ENCODE peak calls at places on chromosomes 11 and 22, in nine cellular contexts. Y, E, K, R, M, C, N, A and D are unnamed samples.

GRCh38 chr22:31891366-31892079 is 52.8 kb upstream of the YWHAH start:
- DNase-seq in R (no peak), Y (no peak), M (no peak), C (peak), K (peak), E (no peak), N (no peak), A (peak), D (no peak)

GRCh38 chr11:62600367-62601113 is 1.1 kb downstream of the MTA2 start:
- DNase-seq in N (no peak), Y (no peak), M (no peak), E (no peak), A (no peak), R (no peak), C (no peak), K (no peak), D (no peak)

GRCh38 chr11:81888391-81888790 is 845.3 kb downstream of the FAM181B start:
- DNase-seq in R (no peak), E (peak), N (no peak), Y (no peak), C (no peak), A (no peak), K (no peak), M (no peak), D (no peak)

GRCh38 chr22:49951001-49951677 is 9.4 kb upstream of the PIM3 start:
- DNase-seq in N (no peak), C (no peak), Y (peak), M (no peak), A (no peak), K (no peak), E (no peak), R (no peak), D (peak)

GRCh38 chr11:33735166-33735425 is 1.1 kb downstream of the CD59 start:
- DNase-seq in E (no peak), A (no peak), R (no peak), K (no peak), C (no peak), M (no peak), N (no peak), Y (no peak), D (no peak)

GRCh38 chr11:68989936-68990606 is 9.3 kb upstream of the MRGPRD start:
- DNase-seq in E (no peak), M (no peak), R (no peak), A (no peak), K (no peak), N (no peak), C (no peak), Y (no peak), D (no peak)

GRCh38 chr11:120324932-120325810 is at the start of gene TLCD5:
- DNase-seq in M (peak), A (peak), R (no peak), K (peak), C (peak), N (peak), E (no peak), Y (no peak), D (peak)

GRCh38 chr11:132831272-132831671 is 701.0 kb downstream of the OPCML start:
- DNase-seq in Y (no peak), M (no peak), A (no peak), C (no peak), E (no peak), R (no peak), K (no peak), N (no peak), D (no peak)

GRCh38 chr22:30816413-30816812 is 121.7 kb downstream of the OSBP2 start:
- DNase-seq in K (no peak), N (no peak), E (no peak), C (no peak), M (no peak), A (no peak), Y (no peak), R (no peak), D (no peak)

GRCh38 chr22:50326959-50327710 is at the start of gene DENND6B:
- DNase-seq in E (no peak), K (peak), N (peak), M (peak), C (peak), A (peak), Y (peak), R (peak), D (peak)

GRCh38 chr11:102577182-102577581 is 46.6 kb upstream of the MMP7 start:
- DNase-seq in C (peak), K (no peak), A (peak), M (no peak), E (no peak), N (no peak), R (no peak), Y (no peak), D (no peak)

GRCh38 chr11:27386176-27386575 is 23.2 kb upstream of the CCDC34 start:
- DNase-seq in R (no peak), E (no peak), A (no peak), K (no peak), C (no peak), Y (no peak), M (no peak), N (no peak), D (no peak)

GRCh38 chr22:19571207-19571795 is 47.1 kb upstream of the CLDN5 start:
- DNase-seq in R (no peak), K (peak), E (no peak), N (no peak), C (peak), Y (no peak), M (peak), A (peak), D (no peak)

GRCh38 chr11:41050791-41051190 is 408.7 kb downstream of the LRRC4C start:
- DNase-seq in N (no peak), A (no peak), E (no peak), M (no peak), Y (no peak), C (no peak), K (no peak), R (no peak), D (no peak)

GRCh38 chr22:17980638-17981051 is 43.7 kb downstream of the MICAL3 start:
- DNase-seq in A (peak), M (no peak), Y (no peak), K (peak), R (no peak), E (no peak), C (no peak), N (peak), D (peak)

GRCh38 chr11:45959851-45960250 is 37.4 kb downstream of the LARGE2 start:
- DNase-seq in E (no peak), M (no peak), N (no peak), A (no peak), C (peak), Y (no peak), K (peak), R (no peak), D (no peak)

GRCh38 chr11:64319421-64319761 is 1.5 kb downstream of the PRDX5 start:
- DNase-seq in Y (no peak), R (no peak), E (no peak), A (no peak), N (no peak), K (no peak), M (no peak), C (no peak), D (no peak)

GRCh38 chr22:39240841-39241631 is 3.7 kb downstream of the PDGFB start:
- DNase-seq in E (no peak), K (no peak), C (peak), N (peak), A (no peak), M (no peak), Y (no peak), R (no peak), D (no peak)

GRCh38 chr11:2934611-2935239 is 5.5 kb upstream of the PHLDA2 start:
- DNase-seq in R (no peak), K (no peak), E (no peak), M (no peak), Y (no peak), N (no peak), C (no peak), A (no peak), D (no peak)

GRCh38 chr11:12284321-12285050 is 92.9 kb upstream of the PARVA start:
- DNase-seq in N (no peak), A (peak), M (peak), K (peak), R (no peak), Y (no peak), E (no peak), C (peak), D (no peak)

GRCh38 chr22:23275751-23276150 is 95.4 kb downstream of the BCR start:
- DNase-seq in A (no peak), R (no peak), N (no peak), E (no peak), M (no peak), K (no peak), Y (no peak), C (no peak), D (no peak)

GRCh38 chr11:128629516-128630106 is 42.3 kb upstream of the ETS1 start:
- DNase-seq in R (no peak), Y (no peak), A (no peak), N (no peak), K (no peak), C (no peak), E (no peak), M (no peak), D (no peak)

GRCh38 chr22:29011868-29012428 is 49.7 kb downstream of the C22orf31 start:
- DNase-seq in C (no peak), Y (no peak), M (no peak), K (no peak), R (no peak), A (no peak), E (no peak), N (no peak), D (no peak)

GRCh38 chr11:83259559-83259958 is 26.6 kb downstream of the CCDC90B start:
- DNase-seq in K (no peak), N (no peak), M (no peak), C (no peak), R (no peak), Y (no peak), A (no peak), E (no peak), D (no peak)

GRCh38 chr11:64918056-64918455 is 1.0 kb upstream of the ATG2A start:
- DNase-seq in R (no peak), K (peak), N (peak), A (peak), Y (no peak), M (peak), C (peak), E (no peak), D (no peak)

GRCh38 chr11:65611028-65611757 is 2.8 kb downstream of the MAP3K11 start:
- DNase-seq in A (no peak), N (no peak), E (no peak), K (peak), R (no peak), Y (no peak), C (no peak), M (no peak), D (peak)

GRCh38 chr22:43424201-43424600 is 12.4 kb downstream of the MPPED1 start:
- DNase-seq in A (no peak), N (no peak), C (no peak), R (no peak), M (no peak), Y (no peak), E (no peak), K (no peak), D (no peak)

GRCh38 chr22:21990449-21991308 is 8.1 kb upstream of the TOP3B start:
- DNase-seq in R (no peak), C (no peak), N (no peak), Y (no peak), K (no peak), A (no peak), M (no peak), E (no peak), D (no peak)

GRCh38 chr22:49202226-49202625 is 625.4 kb downstream of the BRD1 start:
- DNase-seq in C (no peak), A (no peak), N (no peak), E (no peak), R (no peak), M (no peak), Y (no peak), K (no peak), D (no peak)

GRCh38 chr11:92929168-92930053 is 40.0 kb upstream of the MTNR1B start:
- DNase-seq in Y (no peak), N (no peak), K (no peak), E (no peak), A (peak), R (no peak), C (no peak), M (no peak), D (no peak)